ENCODE peak calls at places on chromosome 12, in eight cellular contexts. G is PC-9; H is colonic mucosa; M is fibroblast of the aortic adventitia; C is IMR-90; W is CD8-positive, alpha-beta T cell; K is mammary epithelial cell; J is dorsolateral prefrontal cortex. P is an unnamed sample.

GRCh38 chr12:14810953-14811483 is 3.0 kb downstream of the SMCO3 start:
- DNase-seq in C (peak), J (no peak), H (peak), M (peak), W (no peak), G (no peak), K (peak), P (no peak)

GRCh38 chr12:120085920-120086319 is 30.6 kb downstream of the RAB35 start:
- DNase-seq in G (no peak), J (no peak), H (no peak), W (no peak), M (no peak), K (no peak), C (no peak), P (no peak)

GRCh38 chr12:49671051-49671765 is 36.0 kb downstream of the FMNL3 start:
- DNase-seq in W (peak), M (no peak), J (no peak), H (no peak), G (no peak), K (no peak), C (no peak), P (no peak)

GRCh38 chr12:20588057-20588456 is 107.1 kb upstream of the SLCO1C1 start:
- DNase-seq in M (no peak), K (no peak), H (no peak), J (peak), W (no peak), C (no peak), G (no peak), P (no peak)

GRCh38 chr12:109111775-109112491 is 4.5 kb upstream of the ACACB start:
- DNase-seq in C (peak), K (peak), G (peak), J (peak), M (peak), H (peak), W (peak), P (peak)

GRCh38 chr12:3222935-3223334 is 145.8 kb downstream of the TSPAN9 start:
- DNase-seq in C (no peak), W (no peak), H (no peak), J (no peak), G (no peak), M (no peak), K (no peak), P (no peak)

GRCh38 chr12:108842364-108842763 is 15.0 kb downstream of the SSH1 start:
- DNase-seq in W (no peak), J (no peak), C (no peak), H (no peak), G (no peak), M (no peak), K (no peak), P (no peak)

GRCh38 chr12:95498968-95499367 is 25.0 kb downstream of the METAP2 start:
- DNase-seq in M (no peak), W (no peak), J (no peak), K (no peak), G (no peak), C (no peak), H (no peak), P (no peak)

GRCh38 chr12:124277394-124278222 is 17.3 kb upstream of the RFLNA start:
- DNase-seq in M (no peak), C (no peak), H (peak), K (no peak), W (no peak), J (no peak), G (no peak), P (no peak)

GRCh38 chr12:26629864-26630263 is 203.1 kb downstream of the ITPR2 start:
- DNase-seq in W (no peak), M (peak), G (no peak), K (no peak), H (no peak), C (peak), J (peak), P (peak)

GRCh38 chr12:123118397-123118945 is 32.4 kb downstream of the PITPNM2 start:
- DNase-seq in J (no peak), H (no peak), M (no peak), G (no peak), K (no peak), C (peak), W (no peak), P (no peak)

GRCh38 chr12:101612162-101612916 is 17.6 kb downstream of the MYBPC1 start:
- DNase-seq in W (no peak), G (no peak), K (no peak), H (no peak), M (no peak), J (no peak), C (no peak), P (no peak)

DNA sequence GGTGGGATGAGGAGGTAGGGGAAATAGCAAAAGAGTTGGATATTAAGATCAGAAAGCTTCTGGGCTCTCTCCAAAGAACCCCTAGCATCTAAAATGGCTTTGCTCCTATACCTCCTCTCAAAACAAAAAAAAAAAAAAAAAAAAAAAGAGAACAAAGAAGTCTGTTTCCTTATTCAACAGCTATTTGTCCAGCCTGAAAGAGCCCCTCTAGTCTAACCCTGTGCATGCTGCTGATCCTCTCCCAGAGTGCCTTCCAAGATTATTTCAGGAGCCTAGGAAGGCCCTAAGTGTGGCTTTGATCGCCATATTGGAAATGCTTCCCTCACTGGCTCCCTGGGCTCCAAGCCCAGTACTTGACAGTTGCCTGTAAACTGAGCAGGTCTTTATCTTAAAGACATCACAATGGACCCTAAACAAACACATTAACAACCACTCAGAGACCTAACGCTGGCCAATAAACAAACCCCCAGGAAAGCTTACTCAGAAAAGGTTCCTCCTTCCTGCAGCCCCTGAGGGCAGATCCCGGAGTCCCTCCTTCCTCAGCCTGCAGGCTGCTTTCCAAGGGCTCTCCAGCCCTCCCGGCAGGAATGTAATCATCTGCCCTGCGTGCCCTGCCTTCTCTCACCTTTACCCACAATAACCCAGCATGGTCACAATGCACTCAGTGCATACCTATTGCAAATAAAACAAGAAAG is 17.4 kb upstream of the COL2A1 start:
- DNase-seq in J (no peak), G (peak), K (no peak), H (peak), M (no peak), W (no peak), C (no peak), P (no peak)
- TF ChIP-seq CTCF in J (no peak), G (no peak), K (no peak), H (no peak), M (no peak), W (no peak), C (no peak), P (no peak)

GRCh38 chr12:6708968-6709394 is 8.4 kb upstream of the PIANP start:
- DNase-seq in K (no peak), M (no peak), J (no peak), W (peak), C (no peak), G (no peak), H (no peak), P (no peak)
- H3K4me3 ChIP-seq in K (no peak), M (no peak), J (no peak), W (peak), C (no peak), G (no peak), H (no peak), P (no peak)

DNA sequence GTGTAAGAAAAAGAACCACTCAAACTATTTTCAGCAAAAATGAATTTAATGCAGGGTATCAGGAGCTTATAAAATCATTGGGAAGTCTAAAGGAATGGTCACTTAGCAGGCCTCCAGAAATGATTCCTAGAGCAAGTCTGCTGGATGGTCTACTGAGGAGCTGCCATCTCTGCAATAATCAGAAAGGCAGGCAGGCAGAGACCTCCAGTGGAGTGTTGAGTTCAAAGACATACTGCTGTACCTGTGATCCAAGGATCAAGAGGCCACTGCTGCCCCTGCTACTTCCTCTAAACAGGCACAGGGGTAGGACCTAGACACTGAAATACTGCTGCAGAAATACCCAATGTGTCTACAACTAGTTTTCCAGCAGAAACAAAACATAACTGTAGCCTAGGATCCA is 14.5 kb upstream of the KICS2 start:
- DNase-seq in M (peak), J (no peak), H (no peak), C (peak), G (no peak), K (no peak), W (no peak), P (peak)
- TF ChIP-seq CTCF in M (peak), J (no peak), H (no peak), C (peak), G (no peak), K (no peak), W (no peak), P (peak)

GRCh38 chr12:86148071-86148470 is 108.1 kb downstream of the MGAT4C start:
- DNase-seq in C (no peak), W (no peak), K (peak), M (no peak), G (no peak), J (no peak), H (no peak), P (no peak)
- H3K4me3 ChIP-seq in C (no peak), W (no peak), K (no peak), M (no peak), G (no peak), J (no peak), H (no peak), P (no peak)

GRCh38 chr12:51913071-51914033 is 6.0 kb downstream of the ACVRL1 start:
- DNase-seq in J (no peak), M (no peak), K (no peak), W (no peak), C (no peak), H (no peak), G (no peak), P (no peak)
- TF ChIP-seq CTCF in J (no peak), M (no peak), K (no peak), W (no peak), C (peak), H (no peak), G (no peak), P (no peak)

DNA sequence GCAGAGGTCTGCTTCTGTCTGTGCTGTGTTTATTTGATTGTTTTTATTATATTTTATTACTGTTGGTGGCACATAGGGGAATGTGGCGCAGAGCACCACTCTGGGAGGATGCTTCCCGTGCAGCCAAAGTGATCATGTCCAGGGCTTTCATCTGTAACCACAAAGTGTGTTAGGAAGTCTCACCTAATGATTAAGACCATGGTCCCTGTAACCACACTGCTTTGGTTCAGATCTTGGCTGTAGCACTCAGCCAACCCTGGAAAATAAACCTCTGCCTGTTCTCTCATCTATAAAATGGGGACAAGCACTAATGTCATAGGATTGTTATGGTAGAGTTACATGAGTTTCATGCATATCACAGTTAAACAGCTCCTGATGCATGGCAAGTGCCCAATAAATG is 1.9 kb downstream of the RESF1 start:
- DNase-seq in M (no peak), K (no peak), H (no peak), C (no peak), J (no peak), W (no peak), G (no peak), P (no peak)
- H3K4me3 ChIP-seq in M (peak), K (peak), H (peak), C (no peak), J (peak), W (peak), G (no peak), P (no peak)